ENCODE peak calls at places on chromosome 4, in nine cellular contexts. E, B, I, P, L, J, R, O and Z are unnamed samples.

GRCh38 chr4:41177016-41177415 is 37.3 kb downstream of the APBB2 start:
- DNase-seq in R (no peak), B (peak), L (peak), E (peak), I (no peak), P (no peak), O (no peak), J (no peak), Z (no peak)

GRCh38 chr4:91280551-91281290 is 1023.0 kb upstream of the GRID2 start:
- DNase-seq in R (no peak), O (no peak), B (no peak), P (no peak), E (no peak), L (no peak), J (no peak), I (no peak), Z (no peak)

GRCh38 chr4:128859887-128860774 is 50.6 kb downstream of the JADE1 start:
- DNase-seq in R (no peak), I (no peak), O (no peak), J (no peak), P (no peak), B (peak), L (peak), E (no peak), Z (no peak)

GRCh38 chr4:20074450-20074849 is 177.3 kb upstream of the SLIT2 start:
- DNase-seq in I (no peak), R (no peak), L (no peak), O (no peak), B (no peak), E (no peak), P (no peak), J (no peak), Z (no peak)

GRCh38 chr4:98672583-98673281 is 14.3 kb upstream of the TSPAN5 start:
- DNase-seq in I (no peak), P (no peak), J (no peak), B (no peak), R (no peak), O (no peak), L (no peak), E (no peak), Z (no peak)

GRCh38 chr4:145347684-145348083 is 134.0 kb upstream of the SMAD1 start:
- DNase-seq in J (no peak), O (peak), B (no peak), R (no peak), E (no peak), L (peak), P (no peak), I (no peak), Z (no peak)

GRCh38 chr4:108560624-108561023 is 59.8 kb upstream of the RPL34 start:
- DNase-seq in B (peak), R (no peak), J (no peak), O (no peak), P (no peak), L (no peak), I (no peak), E (no peak), Z (no peak)

GRCh38 chr4:110055014-110055768 is 142.5 kb downstream of the EGF start:
- DNase-seq in I (no peak), J (peak), O (no peak), E (no peak), R (no peak), L (peak), B (no peak), P (no peak), Z (no peak)

GRCh38 chr4:84814100-84814750 is 152.3 kb downstream of the WDFY3 start:
- DNase-seq in J (no peak), L (peak), E (peak), I (no peak), R (peak), P (no peak), O (peak), B (peak), Z (no peak)

GRCh38 chr4:177455591-177455990 is 13.4 kb upstream of the AGA start:
- DNase-seq in O (no peak), L (no peak), J (no peak), P (no peak), E (no peak), I (no peak), R (peak), B (peak), Z (no peak)

GRCh38 chr4:102789317-102789717 is 28.5 kb upstream of the MANBA start:
- DNase-seq in I (no peak), O (no peak), E (peak), L (no peak), R (no peak), B (peak), P (no peak), J (no peak), Z (no peak)

GRCh38 chr4:4254666-4255065 is 6.6 kb upstream of the TMEM128 start:
- DNase-seq in L (no peak), P (no peak), O (no peak), E (no peak), R (no peak), I (no peak), J (no peak), B (no peak), Z (no peak)

GRCh38 chr4:88059781-88060180 is 52.3 kb downstream of the PKD2 start:
- DNase-seq in B (no peak), J (no peak), I (no peak), L (no peak), E (no peak), R (no peak), P (no peak), O (no peak), Z (no peak)

GRCh38 chr4:94403735-94404134 is 48.0 kb upstream of the PDLIM5 start:
- DNase-seq in E (no peak), P (no peak), I (no peak), B (no peak), R (no peak), J (no peak), L (no peak), O (no peak), Z (no peak)

GRCh38 chr4:4289575-4289929 is 402 bp downstream of the LYAR start:
- DNase-seq in P (no peak), O (no peak), R (no peak), J (no peak), B (peak), I (no peak), L (no peak), E (no peak), Z (no peak)

GRCh38 chr4:77833158-77833724 is 14.1 kb upstream of the CNOT6L start:
- DNase-seq in L (no peak), O (no peak), B (no peak), J (no peak), I (no peak), P (no peak), E (no peak), R (no peak), Z (no peak)